ENCODE peak calls at places on chromosomes 3 and 15, in five cellular contexts. N is mucosa of gallbladder; Z is activated CD4-positive, alpha-beta T cell treated with anti-CD3 and anti-CD28 coated beads, Interleukin-2, amount 10 ng/mL, durations not matched to agents 7 days and 5 days; J is tibial artery; W is astrocyte of the cerebellum. E is an unnamed sample.

GRCh38 chr3:55570361-55570760 is 83.3 kb upstream of the WNT5A start:
- DNase-seq in N (no peak), Z (no peak), J (no peak), W (peak; percentile 48), E (no peak)

GRCh38 chr15:79943820-79944219 is 27.2 kb downstream of the BCL2A1 start:
- DNase-seq in N (no peak), Z (no peak), J (no peak), W (no peak), E (no peak)

GRCh38 chr3:94081880-94082279 is 19.0 kb downstream of the NSUN3 start:
- DNase-seq in N (no peak), Z (no peak), J (no peak), W (no peak), E (no peak)

GRCh38 chr3:108132727-108133373 is 42.0 kb upstream of the CD47 start:
- DNase-seq in N (no peak), Z (no peak), J (no peak), W (peak; percentile 13), E (no peak)

GRCh38 chr3:77096966-77097890 is 57.3 kb downstream of the ROBO2 start:
- DNase-seq in N (no peak), Z (no peak), J (no peak), W (no peak), E (no peak)

GRCh38 chr3:13581485-13582365 is 32.8 kb downstream of the FBLN2 start:
- DNase-seq in N (no peak), Z (peak; percentile 26), J (no peak), W (peak; percentile 69), E (no peak)

GRCh38 chr3:33848624-33849347 is 50.4 kb downstream of the PDCD6IP start:
- DNase-seq in N (peak; percentile 34), Z (peak; percentile 41), J (no peak), W (no peak), E (no peak)

GRCh38 chr15:98177950-98178848 is 217.7 kb downstream of the ARRDC4 start:
- DNase-seq in N (peak; percentile 67), Z (peak; percentile 57), J (no peak), W (peak; percentile 72), E (peak; percentile 82)

GRCh38 chr3:50352762-50353161 is 2.1 kb downstream of the CYB561D2 start:
- DNase-seq in N (no peak), Z (peak; percentile 25), J (no peak), W (no peak), E (no peak)

GRCh38 chr15:99446565-99447496 is 119.0 kb upstream of the MEF2A start:
- DNase-seq in N (no peak), Z (peak; percentile 3), J (no peak), W (no peak), E (no peak)

GRCh38 chr15:85899927-85900326 is 105.2 kb upstream of the KLHL25 start:
- DNase-seq in N (no peak), Z (no peak), J (no peak), W (no peak), E (no peak)

GRCh38 chr15:58043192-58043903 is 22.2 kb downstream of the ALDH1A2 start:
- DNase-seq in N (peak; percentile 27), Z (peak; percentile 53), J (peak; percentile 65), W (peak; percentile 18), E (no peak)

GRCh38 chr3:40152482-40153133 is 156.9 kb upstream of the EIF1B start:
- DNase-seq in N (no peak), Z (no peak), J (no peak), W (no peak), E (no peak)

GRCh38 chr3:64214697-64215018 is 10.6 kb downstream of the PRICKLE2 start:
- DNase-seq in N (no peak), Z (no peak), J (peak; percentile 32), W (no peak), E (no peak)

GRCh38 chr3:126216416-126216815 is 36.0 kb upstream of the ALDH1L1 start:
- DNase-seq in N (no peak), Z (no peak), J (no peak), W (no peak), E (no peak)

GRCh38 chr3:135965506-135966348 is at the start of gene PPP2R3A:
- DNase-seq in N (peak; percentile 77), Z (peak; percentile 67), J (peak; percentile 76), W (peak; percentile 56), E (peak; percentile 84)

GRCh38 chr3:132464066-132464465 is 46.8 kb downstream of the DNAJC13 start:
- DNase-seq in N (no peak), Z (no peak), J (no peak), W (peak; percentile 29), E (no peak)

GRCh38 chr15:49124371-49124770 is 31.0 kb downstream of the COPS2 start:
- DNase-seq in N (no peak), Z (no peak), J (no peak), W (no peak), E (no peak)

GRCh38 chr3:71051893-71052687 is 531.4 kb downstream of the FOXP1 start:
- DNase-seq in N (no peak), Z (no peak), J (no peak), W (no peak), E (no peak)

GRCh38 chr15:30791239-30791638 is 112.5 kb upstream of the FAN1 start:
- DNase-seq in N (no peak), Z (no peak), J (no peak), W (no peak), E (no peak)

GRCh38 chr15:80944818-80945217 is 44.8 kb downstream of the MESD start:
- DNase-seq in N (no peak), Z (no peak), J (peak; percentile 12), W (no peak), E (no peak)

GRCh38 chr3:105094588-105094987 is 272.1 kb upstream of the ALCAM start:
- DNase-seq in N (no peak), Z (no peak), J (no peak), W (no peak), E (no peak)

GRCh38 chr3:157160652-157161480 is 919 bp upstream of the CCNL1 start:
- DNase-seq in N (peak; percentile 82), Z (peak; percentile 56), J (peak; percentile 94), W (peak; percentile 72), E (peak; percentile 80)

GRCh38 chr15:78243491-78243941 is 9.2 kb upstream of the ACSBG1 start:
- DNase-seq in N (peak; percentile 48), Z (no peak), J (no peak), W (peak; percentile 59), E (peak; percentile 46)

GRCh38 chr3:161415506-161416231 is 44.4 kb upstream of the SPTSSB start:
- DNase-seq in N (no peak), Z (no peak), J (peak; percentile 28), W (peak; percentile 89), E (peak; percentile 97)

GRCh38 chr15:89122532-89123525 is 34.6 kb downstream of the ABHD2 start:
- DNase-seq in N (no peak), Z (no peak), J (peak; percentile 14), W (no peak), E (no peak)

GRCh38 chr3:195758721-195759353 is 38.1 kb downstream of the MUC20 start:
- DNase-seq in N (no peak), Z (no peak), J (no peak), W (no peak), E (no peak)

GRCh38 chr3:66722675-66723074 is 221.9 kb upstream of the LRIG1 start:
- DNase-seq in N (peak; percentile 19), Z (no peak), J (peak; percentile 69), W (no peak), E (no peak)

GRCh38 chr15:29785068-29785467 is 37.2 kb downstream of the TJP1 start:
- DNase-seq in N (no peak), Z (no peak), J (no peak), W (peak; percentile 26), E (no peak)

GRCh38 chr3:178083906-178084823 is 452.1 kb upstream of the KCNMB2 start:
- DNase-seq in N (no peak), Z (no peak), J (no peak), W (no peak), E (no peak)

GRCh38 chr3:11238057-11238456 is 34.1 kb upstream of the ATG7 start:
- DNase-seq in N (no peak), Z (no peak), J (no peak), W (peak; percentile 74), E (no peak)

E was measured in T47D.